ENCODE peak calls at places on chromosome X, in six cellular contexts. One of them, this sample, is unnamed.
A peak's percentile ranks its signal among the peaks of the same experiment; 100 is the strongest.

GRCh38 chrX:38879631-38880220 is 78.5 kb downstream of the MID1IP1 start:
- DNase-seq in GM23338: no peak
- DNase-seq in uterus: no peak
- DNase-seq in mesenchymal stem cell: no peak
- DNase-seq in K562: no peak
- DNase-seq in H9: no peak
- DNase-seq in this sample: peak; percentile 67

GRCh38 chrX:41827886-41828285 is 95.5 kb downstream of the CASK start:
- DNase-seq in K562: no peak
- DNase-seq in mesenchymal stem cell: peak; percentile 67
- DNase-seq in GM23338: no peak
- DNase-seq in uterus: no peak
- DNase-seq in H9: no peak
- DNase-seq in this sample: no peak

GRCh38 chrX:102535958-102536357 is 19.4 kb upstream of the TMSB15A start:
- DNase-seq in mesenchymal stem cell: no peak
- DNase-seq in H9: no peak
- DNase-seq in GM23338: no peak
- DNase-seq in K562: no peak
- DNase-seq in uterus: no peak
- DNase-seq in this sample: no peak

GRCh38 chrX:32851556-32851955 is 359.8 kb downstream of the DMD start:
- DNase-seq in GM23338: no peak
- DNase-seq in mesenchymal stem cell: no peak
- DNase-seq in K562: no peak
- DNase-seq in H9: no peak
- DNase-seq in uterus: no peak
- DNase-seq in this sample: no peak

GRCh38 chrX:143664302-143664701 is 28.4 kb upstream of the SLITRK4 start:
- DNase-seq in uterus: no peak
- DNase-seq in H9: no peak
- DNase-seq in GM23338: peak; percentile 3
- DNase-seq in mesenchymal stem cell: peak; percentile 21
- DNase-seq in K562: no peak
- DNase-seq in this sample: no peak

GRCh38 chrX:154378059-154378798 is 866 bp upstream of the EMD start:
- DNase-seq in GM23338: peak; percentile 47
- DNase-seq in H9: peak; percentile 46
- DNase-seq in mesenchymal stem cell: no peak
- DNase-seq in uterus: no peak
- DNase-seq in K562: peak; percentile 89
- DNase-seq in this sample: peak; percentile 85

GRCh38 chrX:49193542-49193964 is 6.4 kb downstream of the SYP start:
- DNase-seq in H9: no peak
- DNase-seq in K562: peak; percentile 37
- DNase-seq in GM23338: no peak
- DNase-seq in mesenchymal stem cell: no peak
- DNase-seq in uterus: no peak
- DNase-seq in this sample: no peak

GRCh38 chrX:154305481-154306205 is 10.0 kb downstream of the TKTL1 start:
- DNase-seq in H9: no peak
- DNase-seq in mesenchymal stem cell: no peak
- DNase-seq in uterus: no peak
- DNase-seq in GM23338: no peak
- DNase-seq in K562: no peak
- DNase-seq in this sample: no peak

GRCh38 chrX:124343016-124343415 is 3.3 kb upstream of the SH2D1A start:
- DNase-seq in K562: no peak
- DNase-seq in mesenchymal stem cell: no peak
- DNase-seq in H9: no peak
- DNase-seq in uterus: no peak
- DNase-seq in GM23338: no peak
- DNase-seq in this sample: no peak

GRCh38 chrX:124338733-124339514 is 6.5 kb downstream of the TEX13D start:
- DNase-seq in GM23338: no peak
- DNase-seq in uterus: no peak
- DNase-seq in mesenchymal stem cell: no peak
- DNase-seq in H9: no peak
- DNase-seq in K562: no peak
- DNase-seq in this sample: no peak

GRCh38 chrX:124344246-124344645 is 2.1 kb upstream of the SH2D1A start:
- DNase-seq in K562: no peak
- DNase-seq in H9: no peak
- DNase-seq in GM23338: no peak
- DNase-seq in uterus: no peak
- DNase-seq in mesenchymal stem cell: no peak
- DNase-seq in this sample: no peak

GRCh38 chrX:124342174-124342867 is 4.0 kb upstream of the SH2D1A start:
- DNase-seq in GM23338: no peak
- DNase-seq in K562: no peak
- DNase-seq in mesenchymal stem cell: no peak
- DNase-seq in uterus: no peak
- DNase-seq in H9: no peak
- DNase-seq in this sample: no peak

GRCh38 chrX:124341361-124342132 is 4.8 kb upstream of the SH2D1A start:
- DNase-seq in uterus: no peak
- DNase-seq in K562: no peak
- DNase-seq in GM23338: no peak
- DNase-seq in mesenchymal stem cell: no peak
- DNase-seq in H9: no peak
- DNase-seq in this sample: no peak
- H3K4me1 ChIP-seq in uterus: no peaks in the 10 kb centered on the region
- H3K4me1 ChIP-seq in K562: peaks cover 7% of the 10 kb centered on the region
- H3K4me1 ChIP-seq in GM23338: no peaks in the 10 kb centered on the region
- H3K4me1 ChIP-seq in mesenchymal stem cell: no peaks in the 10 kb centered on the region
- H3K4me1 ChIP-seq in H9: no peaks in the 10 kb centered on the region
- H3K4me1 ChIP-seq in this sample: no peaks in the 10 kb centered on the region

GRCh38 chrX:117522725-117523700 is 593.6 kb downstream of the KLHL13 start:
- DNase-seq in uterus: peak; percentile 15
- DNase-seq in H9: no peak
- DNase-seq in GM23338: no peak
- DNase-seq in mesenchymal stem cell: no peak
- DNase-seq in K562: no peak
- DNase-seq in this sample: no peak

DNA sequence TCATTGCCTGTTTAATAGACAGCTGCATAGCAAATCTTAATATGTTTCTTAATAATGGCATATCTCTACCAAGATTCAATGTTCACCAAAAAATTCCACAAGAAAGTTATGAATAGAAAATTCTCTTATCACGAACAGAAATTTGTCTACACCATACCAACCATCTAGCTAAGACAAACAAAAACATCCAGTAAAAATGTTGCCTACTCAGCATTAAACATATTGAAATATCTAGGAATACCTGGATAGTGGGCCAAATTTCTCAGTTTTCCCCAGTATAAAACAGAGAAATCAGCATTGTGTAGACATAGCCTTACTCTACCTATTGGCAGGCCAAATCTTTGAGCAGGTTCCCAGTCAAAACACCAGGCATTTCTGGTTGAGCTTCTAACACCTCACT is 598.6 kb downstream of the KLHL13 start:
- DNase-seq in GM23338: no peak
- DNase-seq in K562: no peak
- DNase-seq in H9: no peak
- DNase-seq in mesenchymal stem cell: no peak
- DNase-seq in uterus: no peak
- DNase-seq in this sample: no peak
- H3K27ac ChIP-seq in GM23338: no peak overlapping the region
- H3K27ac ChIP-seq in K562: no peak overlapping the region
- H3K27ac ChIP-seq in H9: no peak overlapping the region
- H3K27ac ChIP-seq in mesenchymal stem cell: no peak overlapping the region
- H3K27ac ChIP-seq in uterus: no peak overlapping the region
- H3K27ac ChIP-seq in this sample: no peak overlapping the region

DNA sequence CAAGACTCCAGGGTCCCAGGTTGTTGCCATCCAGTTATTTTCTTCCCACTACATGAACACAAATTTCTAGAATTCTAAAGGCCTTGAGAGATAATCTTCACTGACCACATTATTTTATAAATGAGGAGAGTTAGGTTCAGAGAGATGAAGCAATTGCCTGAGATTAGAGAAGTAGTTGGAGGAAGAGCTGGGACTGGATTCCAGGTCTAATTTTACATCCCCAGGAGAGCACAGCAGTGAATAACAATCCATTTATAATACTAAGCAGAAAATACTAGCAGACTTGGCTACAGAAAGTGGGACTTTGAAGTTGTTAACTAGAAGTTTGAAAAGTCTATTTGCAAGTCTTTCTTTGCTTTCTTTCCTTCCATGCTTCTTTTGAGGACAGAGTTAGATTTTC is 231.3 kb upstream of the S100G start:
- DNase-seq in K562: no peak
- DNase-seq in uterus: no peak
- DNase-seq in H9: no peak
- DNase-seq in GM23338: no peak
- DNase-seq in mesenchymal stem cell: no peak
- DNase-seq in this sample: no peak
- H3K4me1 ChIP-seq in K562: no peaks in the 10 kb centered on the region
- H3K4me1 ChIP-seq in uterus: no peaks in the 10 kb centered on the region
- H3K4me1 ChIP-seq in H9: no peaks in the 10 kb centered on the region
- H3K4me1 ChIP-seq in GM23338: no peaks in the 10 kb centered on the region
- H3K4me1 ChIP-seq in mesenchymal stem cell: no peaks in the 10 kb centered on the region
- H3K4me1 ChIP-seq in this sample: no peaks in the 10 kb centered on the region

DNA sequence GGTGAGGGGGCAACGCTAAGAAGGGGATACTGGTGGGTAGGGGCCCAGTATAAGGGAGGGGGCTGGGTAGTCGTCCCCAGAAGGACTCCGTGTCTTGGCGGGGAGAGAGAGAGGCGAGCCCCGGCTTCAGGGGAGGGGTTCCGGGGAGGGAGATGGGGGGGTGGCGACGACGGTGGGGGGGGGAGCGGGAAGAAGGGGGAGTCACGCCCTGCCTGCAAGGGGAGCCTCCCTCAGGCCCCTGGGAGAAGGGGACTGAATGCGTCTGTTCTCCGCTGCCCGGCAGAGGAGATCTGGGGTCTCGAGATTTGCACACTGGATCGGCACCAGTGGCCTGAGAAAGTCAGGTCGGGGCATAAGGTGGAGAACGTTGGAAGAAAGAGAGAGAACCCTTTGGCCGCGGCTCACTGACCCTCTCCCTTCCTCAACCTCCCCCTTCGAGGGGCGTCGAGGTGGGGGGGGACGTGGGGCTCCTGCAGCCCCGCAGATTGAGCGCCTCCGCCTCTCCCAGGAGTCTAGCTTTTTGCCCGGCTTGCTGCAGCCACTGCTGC is 609 bp upstream of the BCORL1 start:
- DNase-seq in H9: no peak
- DNase-seq in GM23338: no peak
- DNase-seq in mesenchymal stem cell: no peak
- DNase-seq in uterus: peak; percentile 20
- DNase-seq in K562: peak; percentile 53
- DNase-seq in this sample: no peak
- H3K27ac ChIP-seq in H9: no peak overlapping the region
- H3K27ac ChIP-seq in GM23338: no peak overlapping the region
- H3K27ac ChIP-seq in mesenchymal stem cell: no peak overlapping the region
- H3K27ac ChIP-seq in uterus: peak overlapping the region; percentile 52
- H3K27ac ChIP-seq in K562: peak overlapping the region; percentile 61
- H3K27ac ChIP-seq in this sample: peak overlapping the region; percentile 33